ENCODE peak calls at places on chromosome 10, in six cellular contexts. One of them, this sample, is unnamed. For H3K27me3, the result is how much of the 10 kb centered on the place peaks cover.

GRCh38 chr10:124353091-124353815 is 65.5 kb downstream of the OAT start:
- DNase-seq in PC-9: no peak
- DNase-seq in mesenchymal stem cell: no peak
- DNase-seq in IMR-90: no peak
- DNase-seq in hepatocyte: no peak
- DNase-seq in keratinocyte: no peak
- DNase-seq in this sample: no peak

GRCh38 chr10:13016413-13016812 is 14.9 kb upstream of the CCDC3 start:
- DNase-seq in IMR-90: peak
- DNase-seq in hepatocyte: no peak
- DNase-seq in PC-9: no peak
- DNase-seq in keratinocyte: no peak
- DNase-seq in mesenchymal stem cell: peak
- DNase-seq in this sample: peak

GRCh38 chr10:69224862-69225657 is 4.9 kb downstream of the HKDC1 start:
- DNase-seq in keratinocyte: no peak
- DNase-seq in PC-9: peak
- DNase-seq in IMR-90: no peak
- DNase-seq in mesenchymal stem cell: no peak
- DNase-seq in hepatocyte: no peak
- DNase-seq in this sample: no peak

GRCh38 chr10:71075066-71075758 is 137.2 kb upstream of the UNC5B start:
- DNase-seq in PC-9: no peak
- DNase-seq in hepatocyte: no peak
- DNase-seq in mesenchymal stem cell: no peak
- DNase-seq in keratinocyte: no peak
- DNase-seq in IMR-90: no peak
- DNase-seq in this sample: no peak

GRCh38 chr10:110547139-110547761 is 20.2 kb upstream of the SMC3 start:
- DNase-seq in hepatocyte: peak
- DNase-seq in PC-9: no peak
- DNase-seq in mesenchymal stem cell: peak
- DNase-seq in keratinocyte: no peak
- DNase-seq in IMR-90: peak
- DNase-seq in this sample: peak

GRCh38 chr10:84333864-84334451 is 5.6 kb downstream of the CCSER2 start:
- DNase-seq in mesenchymal stem cell: no peak
- DNase-seq in IMR-90: peak
- DNase-seq in hepatocyte: no peak
- DNase-seq in PC-9: no peak
- DNase-seq in keratinocyte: no peak
- DNase-seq in this sample: peak

GRCh38 chr10:78925800-78926319 is 142.9 kb upstream of the ZMIZ1 start:
- DNase-seq in keratinocyte: peak
- DNase-seq in hepatocyte: peak
- DNase-seq in PC-9: peak
- DNase-seq in IMR-90: peak
- DNase-seq in mesenchymal stem cell: peak
- DNase-seq in this sample: no peak

GRCh38 chr10:15516284-15516956 is 145.3 kb upstream of the FAM171A1 start:
- DNase-seq in IMR-90: no peak
- DNase-seq in PC-9: no peak
- DNase-seq in mesenchymal stem cell: no peak
- DNase-seq in keratinocyte: no peak
- DNase-seq in hepatocyte: no peak
- DNase-seq in this sample: no peak

GRCh38 chr10:34955391-34955790 is 134.8 kb downstream of the CUL2 start:
- DNase-seq in PC-9: peak
- DNase-seq in IMR-90: no peak
- DNase-seq in keratinocyte: no peak
- DNase-seq in hepatocyte: no peak
- DNase-seq in mesenchymal stem cell: no peak
- DNase-seq in this sample: no peak

GRCh38 chr10:75203724-75204123 is 6.9 kb upstream of the VDAC2 start:
- DNase-seq in IMR-90: no peak
- DNase-seq in hepatocyte: no peak
- DNase-seq in PC-9: no peak
- DNase-seq in keratinocyte: no peak
- DNase-seq in mesenchymal stem cell: no peak
- DNase-seq in this sample: no peak

GRCh38 chr10:110872984-110873569 is 1.3 kb downstream of the PDCD4 start:
- DNase-seq in PC-9: no peak
- DNase-seq in hepatocyte: no peak
- DNase-seq in IMR-90: no peak
- DNase-seq in keratinocyte: no peak
- DNase-seq in mesenchymal stem cell: peak
- DNase-seq in this sample: no peak

DNA sequence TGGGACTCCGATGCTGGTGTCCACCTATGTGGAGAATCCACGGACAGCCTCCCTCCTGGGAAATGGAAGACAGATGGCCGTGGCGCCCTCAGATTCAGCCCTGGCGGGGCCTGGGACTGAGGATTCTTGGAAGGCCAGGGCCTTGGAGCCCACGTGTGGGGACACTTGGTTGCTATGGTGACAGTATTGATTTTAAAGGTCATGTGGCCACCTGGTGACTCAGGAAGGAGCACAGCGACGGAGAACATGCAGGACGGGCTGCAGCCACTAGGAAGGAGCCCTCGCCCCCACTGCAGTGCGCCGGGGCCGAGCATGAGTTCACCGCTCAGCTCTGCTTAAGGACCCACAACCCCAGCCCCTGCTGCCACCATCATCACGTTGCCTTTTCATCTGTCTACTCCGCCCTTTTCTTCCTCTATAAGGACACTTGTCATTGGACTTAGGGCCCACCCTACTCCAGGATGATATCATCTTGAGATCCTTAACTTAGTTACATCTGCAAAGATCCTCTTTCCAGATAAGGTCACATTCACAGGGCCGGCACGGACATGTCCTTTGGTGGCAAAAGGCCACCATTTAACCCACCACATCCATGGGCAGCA is 3.7 kb upstream of the STK32C start:
- DNase-seq in mesenchymal stem cell: peak
- DNase-seq in keratinocyte: no peak
- DNase-seq in PC-9: no peak
- DNase-seq in hepatocyte: peak
- DNase-seq in IMR-90: no peak
- DNase-seq in this sample: peak
- H3K27me3 ChIP-seq in mesenchymal stem cell: under half
- H3K27me3 ChIP-seq in keratinocyte: under half
- H3K27me3 ChIP-seq in PC-9: under half
- H3K27me3 ChIP-seq in hepatocyte: under half
- H3K27me3 ChIP-seq in IMR-90: under half
- H3K27me3 ChIP-seq in this sample: under half

DNA sequence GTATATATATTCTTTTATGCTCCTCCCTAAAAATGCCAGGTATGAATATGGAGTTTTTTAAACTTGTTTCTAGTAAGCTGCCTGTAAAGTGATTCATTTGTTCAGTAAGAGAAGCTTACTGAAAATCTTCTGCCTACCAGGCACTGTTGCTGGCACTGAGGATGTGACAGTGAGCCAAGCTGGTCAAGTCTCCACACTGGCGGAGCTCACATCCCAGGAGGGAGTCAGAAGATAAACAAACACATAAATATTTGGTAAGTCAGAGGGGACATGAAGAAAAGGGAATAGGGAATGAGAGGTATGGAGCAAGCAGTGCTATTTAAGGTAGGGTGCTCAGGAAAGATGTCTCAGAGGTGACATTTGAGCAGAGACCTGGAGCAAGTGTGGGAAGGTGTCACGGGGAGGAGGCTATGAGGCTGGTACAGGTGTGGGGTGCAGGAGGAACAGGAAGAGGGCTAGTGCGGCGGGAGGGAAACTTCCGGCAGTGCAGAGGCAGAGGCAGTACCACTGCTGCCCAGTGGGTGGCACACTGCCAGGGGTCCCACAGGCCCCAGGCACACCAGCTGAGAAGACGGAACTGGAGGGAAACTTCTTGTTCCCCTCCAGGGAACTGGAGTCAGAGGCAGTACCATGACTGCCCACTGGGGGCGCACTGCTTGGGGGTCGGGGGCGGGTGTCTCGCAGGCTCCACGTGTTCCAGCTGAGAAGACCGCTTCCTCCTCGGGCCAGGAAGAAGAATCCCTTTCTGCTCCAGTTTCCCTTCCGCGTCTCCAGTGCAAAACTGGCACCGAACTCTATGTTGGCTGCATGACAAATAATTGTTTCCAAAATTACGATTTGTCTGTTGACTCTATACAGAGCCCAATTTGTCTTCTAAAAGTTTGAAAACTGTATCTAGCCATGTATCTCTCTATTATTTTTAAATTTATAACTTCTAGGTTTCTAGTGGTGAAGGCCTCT is 161.0 kb downstream of the TEX36 start:
- DNase-seq in IMR-90: no peak
- DNase-seq in hepatocyte: no peak
- DNase-seq in PC-9: no peak
- DNase-seq in mesenchymal stem cell: no peak
- DNase-seq in keratinocyte: no peak
- DNase-seq in this sample: peak
- H3K4me2 ChIP-seq in IMR-90: no peak
- H3K4me2 ChIP-seq in hepatocyte: no peak
- H3K4me2 ChIP-seq in PC-9: no peak
- H3K4me2 ChIP-seq in mesenchymal stem cell: no peak
- H3K4me2 ChIP-seq in keratinocyte: no peak
- H3K4me2 ChIP-seq in this sample: no peak

GRCh38 chr10:49217645-49218044 is 29.5 kb upstream of the TMEM273 start:
- DNase-seq in IMR-90: no peak
- DNase-seq in PC-9: no peak
- DNase-seq in mesenchymal stem cell: no peak
- DNase-seq in keratinocyte: no peak
- DNase-seq in hepatocyte: no peak
- DNase-seq in this sample: no peak

GRCh38 chr10:49212783-49213182 is 24.6 kb upstream of the TMEM273 start:
- DNase-seq in PC-9: no peak
- DNase-seq in mesenchymal stem cell: no peak
- DNase-seq in hepatocyte: no peak
- DNase-seq in IMR-90: no peak
- DNase-seq in keratinocyte: no peak
- DNase-seq in this sample: no peak

GRCh38 chr10:49207936-49208482 is 19.8 kb upstream of the TMEM273 start:
- DNase-seq in keratinocyte: no peak
- DNase-seq in PC-9: no peak
- DNase-seq in mesenchymal stem cell: no peak
- DNase-seq in hepatocyte: no peak
- DNase-seq in IMR-90: no peak
- DNase-seq in this sample: no peak

GRCh38 chr10:49208996-49209395 is 20.8 kb upstream of the TMEM273 start:
- DNase-seq in IMR-90: no peak
- DNase-seq in PC-9: no peak
- DNase-seq in keratinocyte: no peak
- DNase-seq in hepatocyte: no peak
- DNase-seq in mesenchymal stem cell: no peak
- DNase-seq in this sample: no peak

GRCh38 chr10:49213211-49213610 is 25.0 kb upstream of the TMEM273 start:
- DNase-seq in keratinocyte: no peak
- DNase-seq in PC-9: no peak
- DNase-seq in mesenchymal stem cell: no peak
- DNase-seq in hepatocyte: no peak
- DNase-seq in IMR-90: no peak
- DNase-seq in this sample: no peak
- H3K27me3 ChIP-seq in keratinocyte: under half
- H3K27me3 ChIP-seq in PC-9: under half
- H3K27me3 ChIP-seq in mesenchymal stem cell: under half
- H3K27me3 ChIP-seq in hepatocyte: under half
- H3K27me3 ChIP-seq in IMR-90: under half
- H3K27me3 ChIP-seq in this sample: under half

GRCh38 chr10:218753-219152 is 83.5 kb downstream of the ZMYND11 start:
- DNase-seq in IMR-90: no peak
- DNase-seq in hepatocyte: no peak
- DNase-seq in PC-9: no peak
- DNase-seq in keratinocyte: no peak
- DNase-seq in mesenchymal stem cell: no peak
- DNase-seq in this sample: no peak
- H3K4me2 ChIP-seq in IMR-90: no peak
- H3K4me2 ChIP-seq in hepatocyte: no peak
- H3K4me2 ChIP-seq in PC-9: no peak
- H3K4me2 ChIP-seq in keratinocyte: no peak
- H3K4me2 ChIP-seq in mesenchymal stem cell: no peak
- H3K4me2 ChIP-seq in this sample: no peak

DNA sequence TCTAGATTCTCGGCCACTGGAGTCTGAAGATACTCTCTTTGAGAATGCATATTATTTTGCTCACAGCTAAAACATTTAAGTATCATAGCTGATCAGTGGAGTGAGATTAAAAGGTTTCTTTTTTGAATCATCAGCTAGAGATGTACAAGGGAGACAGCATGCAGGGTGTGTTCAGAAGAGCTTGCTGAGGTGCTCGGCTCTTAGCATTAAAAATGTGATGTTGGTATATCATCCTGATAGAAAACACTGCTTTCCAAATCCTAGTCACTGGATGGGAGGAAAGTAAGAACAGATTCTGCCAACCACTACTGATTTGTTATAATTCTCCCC is 964.3 kb downstream of the GATA3 start:
- DNase-seq in PC-9: no peak
- DNase-seq in mesenchymal stem cell: no peak
- DNase-seq in hepatocyte: no peak
- DNase-seq in IMR-90: no peak
- DNase-seq in keratinocyte: no peak
- DNase-seq in this sample: no peak
- H3K27me3 ChIP-seq in PC-9: under half
- H3K27me3 ChIP-seq in mesenchymal stem cell: under half
- H3K27me3 ChIP-seq in hepatocyte: under half
- H3K27me3 ChIP-seq in IMR-90: under half
- H3K27me3 ChIP-seq in keratinocyte: under half
- H3K27me3 ChIP-seq in this sample: under half

GRCh38 chr10:23449677-23450220 is 10.9 kb downstream of the OTUD1 start:
- DNase-seq in mesenchymal stem cell: no peak
- DNase-seq in keratinocyte: no peak
- DNase-seq in PC-9: no peak
- DNase-seq in hepatocyte: no peak
- DNase-seq in IMR-90: no peak
- DNase-seq in this sample: no peak

GRCh38 chr10:23453465-23453864 is 14.6 kb downstream of the OTUD1 start:
- DNase-seq in mesenchymal stem cell: no peak
- DNase-seq in keratinocyte: no peak
- DNase-seq in IMR-90: no peak
- DNase-seq in PC-9: no peak
- DNase-seq in hepatocyte: no peak
- DNase-seq in this sample: no peak

GRCh38 chr10:23448802-23449570 is 10.1 kb downstream of the OTUD1 start:
- DNase-seq in mesenchymal stem cell: peak
- DNase-seq in PC-9: no peak
- DNase-seq in IMR-90: peak
- DNase-seq in keratinocyte: no peak
- DNase-seq in hepatocyte: no peak
- DNase-seq in this sample: no peak

GRCh38 chr10:23448323-23448722 is 9.4 kb downstream of the OTUD1 start:
- DNase-seq in PC-9: no peak
- DNase-seq in hepatocyte: no peak
- DNase-seq in mesenchymal stem cell: no peak
- DNase-seq in IMR-90: no peak
- DNase-seq in keratinocyte: no peak
- DNase-seq in this sample: no peak

GRCh38 chr10:23452010-23452655 is 13.3 kb downstream of the OTUD1 start:
- DNase-seq in hepatocyte: no peak
- DNase-seq in PC-9: no peak
- DNase-seq in IMR-90: no peak
- DNase-seq in mesenchymal stem cell: no peak
- DNase-seq in keratinocyte: no peak
- DNase-seq in this sample: no peak
- H3K4me2 ChIP-seq in hepatocyte: no peak
- H3K4me2 ChIP-seq in PC-9: no peak
- H3K4me2 ChIP-seq in IMR-90: no peak
- H3K4me2 ChIP-seq in mesenchymal stem cell: no peak
- H3K4me2 ChIP-seq in keratinocyte: no peak
- H3K4me2 ChIP-seq in this sample: no peak